ENCODE peak calls at places on chromosomes 16 and 17, in nine cellular contexts. Y is Peyer's patch, B is IMR-90, T is A549, M is esophagus squamous epithelium, X is lower leg skin, O is heart left ventricle, G is NB4, W is adrenal gland. E is an unnamed sample.

GRCh38 chr16:31880322-31880979 is 6.8 kb downstream of the ZNF267 start:
- DNase-seq in T (no peak), M (no peak), Y (no peak), O (no peak), G (peak), X (no peak), W (peak), B (peak), E (peak)

GRCh38 chr16:12708266-12708665 is 95.4 kb downstream of the CPPED1 start:
- DNase-seq in O (no peak), G (no peak), Y (no peak), T (no peak), B (no peak), M (no peak), X (peak), W (no peak), E (no peak)

GRCh38 chr16:12086861-12087260 is 110.3 kb downstream of the SNX29 start:
- DNase-seq in M (no peak), Y (no peak), O (no peak), W (no peak), B (no peak), G (no peak), X (peak), T (no peak), E (no peak)

GRCh38 chr16:80940069-80940856 is 66.4 kb downstream of the CMC2 start:
- DNase-seq in Y (no peak), W (no peak), O (no peak), T (no peak), M (no peak), B (peak), X (no peak), G (no peak), E (no peak)

GRCh38 chr16:56203052-56203451 is 11.8 kb downstream of the GNAO1 start:
- DNase-seq in B (peak), Y (no peak), T (peak), W (no peak), O (no peak), M (no peak), G (peak), X (no peak), E (peak)

GRCh38 chr17:50642722-50643656 is 8.3 kb downstream of the ABCC3 start:
- DNase-seq in B (no peak), Y (peak), T (peak), M (no peak), X (no peak), G (no peak), O (no peak), W (peak), E (no peak)

GRCh38 chr17:7004398-7005253 is 7.8 kb upstream of the RNASEK start:
- DNase-seq in W (peak), Y (no peak), T (peak), G (peak), M (no peak), X (no peak), B (peak), O (no peak), E (peak)

GRCh38 chr16:64475627-64476351 is 646.1 kb downstream of the CDH11 start:
- DNase-seq in X (no peak), T (no peak), G (no peak), W (no peak), Y (no peak), B (peak), O (no peak), M (no peak), E (no peak)

GRCh38 chr17:29569245-29569950 is 897 bp downstream of the TP53I13 start:
- DNase-seq in B (peak), X (peak), Y (no peak), T (no peak), O (peak), W (no peak), M (no peak), G (no peak), E (no peak)

GRCh38 chr16:1678500-1679098 is 520 bp downstream of the JPT2 start:
- DNase-seq in Y (peak), O (peak), X (no peak), G (peak), M (no peak), B (peak), W (peak), T (peak), E (no peak)

GRCh38 chr17:38660097-38661026 is 14.4 kb downstream of the EPOP start:
- DNase-seq in M (no peak), O (no peak), G (peak), T (no peak), W (no peak), Y (no peak), X (no peak), B (no peak), E (no peak)

GRCh38 chr17:58529275-58529674 is 14.8 kb upstream of the MTMR4 start:
- DNase-seq in B (no peak), G (no peak), Y (no peak), O (no peak), W (peak), M (no peak), T (no peak), X (no peak), E (no peak)

GRCh38 chr17:76935331-76935730 is 67.1 kb downstream of the MGAT5B start:
- DNase-seq in O (no peak), X (no peak), T (no peak), G (no peak), W (no peak), M (no peak), B (peak), Y (no peak), E (no peak)

GRCh38 chr17:78384479-78385175 is 6.2 kb downstream of the PGS1 start:
- DNase-seq in M (no peak), O (no peak), G (no peak), Y (no peak), W (no peak), T (no peak), B (no peak), X (no peak), E (no peak)

GRCh38 chr17:72390675-72391501 is 270.1 kb downstream of the SOX9 start:
- DNase-seq in X (no peak), T (peak), G (no peak), Y (no peak), B (peak), M (no peak), O (no peak), W (no peak), E (no peak)

GRCh38 chr17:60103957-60104356 is 25.2 kb upstream of the HEATR6 start:
- DNase-seq in B (no peak), W (no peak), M (no peak), G (no peak), T (no peak), X (no peak), O (no peak), Y (no peak), E (no peak)

GRCh38 chr16:73584157-73584556 is 536.2 kb upstream of the ZFHX3 start:
- DNase-seq in Y (no peak), W (no peak), M (no peak), O (no peak), G (no peak), B (no peak), X (no peak), T (no peak), E (no peak)

GRCh38 chr17:80953471-80954315 is 37.9 kb upstream of the CHMP6 start:
- DNase-seq in X (peak), B (no peak), T (no peak), Y (no peak), M (no peak), G (no peak), W (no peak), O (peak), E (no peak)

GRCh38 chr17:39001703-39002637 is 34.8 kb upstream of the FBXO47 start:
- DNase-seq in O (peak), M (no peak), T (peak), G (peak), B (peak), Y (no peak), X (peak), W (peak), E (peak)

GRCh38 chr17:56737741-56738161 is 96.0 kb downstream of the C17orf67 start:
- DNase-seq in M (no peak), Y (no peak), T (no peak), O (no peak), X (no peak), W (no peak), G (no peak), B (peak), E (peak)

GRCh38 chr17:27579897-27580321 is 51.1 kb upstream of the LGALS9 start:
- DNase-seq in M (no peak), T (no peak), X (no peak), W (no peak), Y (no peak), G (no peak), O (no peak), B (no peak), E (no peak)

GRCh38 chr17:68455756-68456528 is 1.4 kb downstream of the WIPI1 start:
- DNase-seq in T (peak), B (peak), Y (no peak), O (no peak), W (no peak), G (peak), M (no peak), X (no peak), E (peak)

GRCh38 chr17:77869041-77869595 is 89.4 kb upstream of the TNRC6C start:
- DNase-seq in Y (no peak), M (no peak), W (no peak), X (no peak), T (no peak), G (peak), O (peak), B (no peak), E (no peak)

GRCh38 chr17:80789356-80789902 is 202.2 kb upstream of the CHMP6 start:
- DNase-seq in B (peak), G (peak), T (peak), X (peak), O (peak), Y (no peak), M (no peak), W (peak), E (peak)

GRCh38 chr17:32021618-32021955 is 14.4 kb downstream of the LRRC37B start:
- DNase-seq in O (no peak), G (no peak), B (no peak), X (no peak), M (no peak), W (no peak), T (no peak), Y (no peak), E (no peak)

GRCh38 chr17:80708497-80708896 is 163.9 kb downstream of the RPTOR start:
- DNase-seq in X (no peak), M (no peak), T (no peak), G (no peak), Y (no peak), W (no peak), O (no peak), B (no peak), E (no peak)

GRCh38 chr17:8153550-8153956 is 1.3 kb upstream of the PER1 start:
- DNase-seq in Y (peak), X (peak), G (peak), B (peak), O (peak), T (peak), W (peak), M (no peak), E (peak)

GRCh38 chr17:67452681-67453554 is 75.8 kb downstream of the PITPNC1 start:
- DNase-seq in M (no peak), B (no peak), X (peak), O (no peak), W (no peak), G (no peak), Y (no peak), T (no peak), E (no peak)

GRCh38 chr16:30778549-30779244 is 8.3 kb downstream of the ZNF629 start:
- DNase-seq in G (peak), W (no peak), T (no peak), X (no peak), B (peak), O (no peak), M (no peak), Y (no peak), E (no peak)

GRCh38 chr16:5446623-5447240 is 349.1 kb upstream of the EEF2KMT start:
- DNase-seq in B (no peak), M (no peak), O (no peak), G (no peak), T (no peak), X (no peak), W (no peak), Y (no peak), E (no peak)

GRCh38 chr16:27404163-27404823 is 2.3 kb downstream of the IL21R start:
- DNase-seq in O (no peak), G (no peak), W (no peak), X (no peak), M (no peak), Y (no peak), T (no peak), B (no peak), E (no peak)

GRCh38 chr17:22278302-22279275 is 586.3 kb downstream of the KCNJ18 start:
- DNase-seq in O (no peak), G (no peak), W (no peak), X (peak), M (no peak), T (no peak), Y (no peak), B (no peak), E (no peak)

GRCh38 chr16:1105888-1106620 is 10.0 kb upstream of the C1QTNF8 start:
- DNase-seq in T (peak), G (peak), Y (peak), O (peak), W (peak), M (no peak), X (no peak), B (peak), E (peak)

GRCh38 chr17:35898283-35899070 is 18.3 kb upstream of the CCL5 start:
- DNase-seq in W (peak), G (peak), O (peak), M (no peak), T (peak), X (no peak), Y (no peak), B (no peak), E (no peak)

GRCh38 chr17:57284984-57285646 is 28.8 kb downstream of the MSI2 start:
- DNase-seq in O (no peak), X (no peak), W (no peak), B (no peak), Y (no peak), M (no peak), T (no peak), G (peak), E (no peak)

GRCh38 chr17:27553019-27553511 is 77.9 kb upstream of the LGALS9 start:
- DNase-seq in B (no peak), X (no peak), W (no peak), G (no peak), T (peak), O (no peak), Y (no peak), M (no peak), E (no peak)

GRCh38 chr16:27237229-27238015 is 31.1 kb downstream of the NSMCE1 start:
- DNase-seq in G (peak), O (peak), W (no peak), T (no peak), M (no peak), Y (no peak), X (peak), B (no peak), E (no peak)

GRCh38 chr17:512926-513325 is 160.3 kb upstream of the RPH3AL start:
- DNase-seq in T (no peak), B (peak), M (no peak), X (no peak), W (no peak), G (no peak), Y (no peak), O (no peak), E (no peak)

DNA sequence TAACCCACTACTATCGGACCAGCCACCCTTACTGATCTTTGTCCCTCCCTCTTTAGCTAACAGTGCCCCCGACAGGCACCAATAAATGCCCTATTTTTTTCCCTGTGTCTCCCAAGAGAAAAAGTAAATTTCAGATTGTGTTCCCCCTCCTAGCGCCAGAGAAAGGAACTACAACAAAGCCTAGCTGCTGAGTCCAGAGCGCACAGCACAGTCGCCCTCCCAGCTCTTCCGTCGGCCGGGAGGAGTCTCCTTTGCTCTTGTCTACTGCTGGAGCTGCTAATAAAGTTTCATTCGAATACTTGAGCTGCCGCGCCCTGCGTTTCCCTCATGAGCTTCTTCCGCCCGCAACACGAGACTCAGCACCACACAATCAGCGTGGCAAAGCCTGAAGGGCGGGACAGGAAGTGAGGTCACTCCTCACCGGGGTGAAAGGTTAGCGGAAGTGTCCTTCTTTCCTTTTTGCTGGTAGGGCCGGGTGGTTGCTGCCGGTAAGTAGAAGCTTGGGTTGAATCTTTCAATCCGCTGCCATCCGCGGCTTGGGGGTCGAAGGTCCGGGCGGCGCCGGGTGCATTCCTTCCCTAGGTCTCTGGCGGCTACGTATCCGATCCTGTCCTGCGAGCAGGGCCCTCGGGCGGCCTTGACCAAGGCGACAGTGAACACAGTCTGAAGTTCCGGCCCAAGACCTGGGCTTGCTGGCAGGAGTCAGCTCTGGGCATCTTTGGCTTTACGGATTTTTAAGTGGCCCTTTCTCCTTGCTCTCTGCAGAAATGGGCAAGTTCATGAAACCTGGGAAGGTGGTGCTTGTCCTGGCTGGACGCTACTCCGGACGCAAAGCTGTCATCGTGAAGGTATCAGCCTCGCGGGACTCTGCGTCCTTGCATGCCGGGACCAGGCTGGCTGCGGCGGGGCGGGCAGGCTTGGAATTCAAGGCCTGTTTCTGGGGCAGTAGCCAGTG is at the start of gene RPL27:
- DNase-seq in Y (peak), M (peak), O (peak), W (peak), T (peak), B (peak), X (peak), G (peak), E (peak)
- TF ChIP-seq POLR2A in Y (peak), M (no peak), O (no peak), W (peak), T (peak), B (peak), X (no peak), G (peak), E (peak)

GRCh38 chr17:82213251-82214011 is 789 bp upstream of the CCDC57 start:
- DNase-seq in G (peak), M (no peak), X (no peak), Y (peak), T (peak), W (no peak), B (peak), O (peak), E (peak)

GRCh38 chr17:82214012-82214628 is 1.5 kb upstream of the CCDC57 start:
- DNase-seq in X (no peak), T (no peak), M (no peak), G (peak), Y (no peak), B (no peak), W (no peak), O (no peak), E (no peak)

GRCh38 chr17:82215972-82216300 is 3.3 kb upstream of the CCDC57 start:
- DNase-seq in X (no peak), T (no peak), G (no peak), W (no peak), Y (peak), M (no peak), O (no peak), B (no peak), E (no peak)

GRCh38 chr17:82215095-82215971 is 2.7 kb upstream of the CCDC57 start:
- DNase-seq in T (peak), B (no peak), W (no peak), G (peak), M (no peak), X (peak), Y (peak), O (peak), E (no peak)

DNA sequence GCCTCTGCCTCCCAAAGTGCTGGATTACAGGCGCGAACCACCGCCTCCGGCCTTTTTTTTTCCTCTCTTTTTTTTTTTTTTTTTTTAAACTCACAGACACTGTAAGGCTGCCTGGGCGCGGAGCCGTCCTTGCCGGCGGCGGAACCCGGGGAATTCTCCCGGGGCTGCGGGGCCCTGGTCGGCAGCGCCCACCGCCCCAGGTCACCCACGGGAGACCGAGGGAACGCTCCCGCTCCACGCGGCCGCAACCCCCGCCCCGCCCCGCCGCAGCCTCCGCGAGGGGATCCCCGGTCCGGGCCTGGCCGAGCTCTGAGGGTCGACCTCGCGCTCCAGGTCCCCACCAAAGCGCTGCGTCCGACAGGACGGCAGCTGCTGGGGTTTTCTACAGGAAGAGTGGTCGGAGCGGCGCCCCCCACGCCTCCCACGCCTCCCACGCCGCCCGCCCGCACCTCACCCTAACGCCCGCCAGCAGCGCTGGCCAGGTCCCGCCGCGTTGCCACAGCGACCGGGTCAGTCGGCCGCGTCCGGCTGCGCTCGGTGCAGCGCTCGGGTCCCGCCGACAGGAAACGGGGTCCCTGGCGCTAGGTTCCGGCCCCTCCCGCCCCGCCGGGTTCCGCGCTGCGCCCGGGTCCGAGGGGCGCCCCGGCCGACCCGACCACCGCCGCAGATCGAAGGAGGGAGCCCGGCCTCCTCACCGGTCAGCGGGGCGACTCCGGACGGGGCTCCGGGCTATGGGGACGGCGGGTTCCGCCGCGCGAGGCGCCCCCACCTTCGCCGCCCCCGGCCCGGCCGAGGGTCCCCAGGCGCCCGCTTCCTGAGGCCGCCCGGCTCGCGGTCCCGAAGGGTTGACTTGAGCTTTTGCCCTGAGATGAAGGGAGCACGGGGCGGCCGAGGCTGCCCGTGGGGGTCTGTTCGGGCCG is at the start of gene CCDC57:
- DNase-seq in Y (peak), T (peak), X (peak), W (peak), M (no peak), O (peak), G (peak), B (peak), E (peak)
- TF ChIP-seq POLR2A in Y (no peak), T (peak), X (no peak), W (no peak), M (no peak), O (no peak), G (peak), B (no peak), E (peak)

GRCh38 chr17:5825717-5826330 is 241.5 kb upstream of the NLRP1 start:
- DNase-seq in X (no peak), B (peak), G (no peak), O (no peak), M (no peak), W (no peak), Y (no peak), T (no peak), E (no peak)
- TF ChIP-seq POLR2A in X (no peak), B (no peak), G (no peak), O (no peak), M (no peak), W (no peak), Y (no peak), T (no peak), E (no peak)

DNA sequence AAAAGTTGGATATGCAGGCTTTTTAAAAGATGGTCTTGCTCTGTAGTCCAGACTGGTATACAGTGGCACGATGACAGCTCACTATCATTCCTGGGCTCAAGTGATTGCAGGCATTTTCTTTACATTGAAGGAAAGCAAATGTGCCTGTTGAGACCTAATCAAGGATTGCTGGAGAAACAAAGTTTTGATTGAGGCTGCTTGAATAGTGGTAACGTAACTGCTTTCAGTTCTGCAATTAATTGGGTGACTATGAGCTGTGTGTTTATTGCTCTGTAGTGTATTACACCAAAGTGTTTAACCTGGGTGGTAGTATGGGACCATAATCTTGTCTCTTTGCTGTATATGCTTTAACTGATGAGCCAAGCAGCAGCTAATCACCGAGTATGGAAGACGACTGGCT is 2.3 kb downstream of the UBB start:
- DNase-seq in Y (no peak), G (no peak), O (no peak), B (no peak), M (no peak), W (no peak), X (no peak), T (no peak), E (no peak)
- TF ChIP-seq POLR2A in Y (no peak), G (no peak), O (no peak), B (peak), M (no peak), W (no peak), X (no peak), T (no peak), E (no peak)

E was measured in H54.